ENCODE peak calls at places on chromosomes 2 and 18, in nine cellular contexts. One of them, this sample, is unnamed.

GRCh38 chr2:197176457-197176964 is 134.1 kb downstream of the ANKRD44 start:
- DNase-seq in fibroblast of lung: no peak
- DNase-seq in colonic mucosa: no peak
- DNase-seq in gastrocnemius medialis: no peak
- DNase-seq in left ventricle myocardium inferior: no peak
- DNase-seq in SK-N-SH: no peak
- DNase-seq in IMR-90: no peak
- DNase-seq in mammary epithelial cell: no peak
- DNase-seq in neural progenitor cell: no peak
- DNase-seq in this sample: no peak

GRCh38 chr2:202019689-202020450 is 13.8 kb upstream of the FZD7 start:
- DNase-seq in fibroblast of lung: peak; percentile 67
- DNase-seq in colonic mucosa: no peak
- DNase-seq in gastrocnemius medialis: no peak
- DNase-seq in left ventricle myocardium inferior: peak; percentile 45
- DNase-seq in SK-N-SH: peak; percentile 50
- DNase-seq in IMR-90: peak; percentile 44
- DNase-seq in mammary epithelial cell: no peak
- DNase-seq in neural progenitor cell: no peak
- DNase-seq in this sample: no peak

GRCh38 chr18:57802166-57802868 is 798 bp downstream of the ATP8B1 start:
- DNase-seq in fibroblast of lung: no peak
- DNase-seq in colonic mucosa: no peak
- DNase-seq in gastrocnemius medialis: no peak
- DNase-seq in left ventricle myocardium inferior: no peak
- DNase-seq in SK-N-SH: peak; percentile 52
- DNase-seq in IMR-90: no peak
- DNase-seq in mammary epithelial cell: no peak
- DNase-seq in neural progenitor cell: peak; percentile 35
- DNase-seq in this sample: no peak

GRCh38 chr18:77198663-77199062 is 51.0 kb upstream of the GALR1 start:
- DNase-seq in fibroblast of lung: no peak
- DNase-seq in colonic mucosa: no peak
- DNase-seq in gastrocnemius medialis: no peak
- DNase-seq in left ventricle myocardium inferior: no peak
- DNase-seq in SK-N-SH: no peak
- DNase-seq in IMR-90: no peak
- DNase-seq in mammary epithelial cell: no peak
- DNase-seq in neural progenitor cell: no peak
- DNase-seq in this sample: no peak

GRCh38 chr2:15400240-15400826 is 160.8 kb downstream of the NBAS start:
- DNase-seq in fibroblast of lung: no peak
- DNase-seq in colonic mucosa: no peak
- DNase-seq in gastrocnemius medialis: no peak
- DNase-seq in left ventricle myocardium inferior: no peak
- DNase-seq in SK-N-SH: no peak
- DNase-seq in IMR-90: no peak
- DNase-seq in mammary epithelial cell: no peak
- DNase-seq in neural progenitor cell: no peak
- DNase-seq in this sample: no peak

GRCh38 chr2:150677561-150677960 is 190.1 kb upstream of the RND3 start:
- DNase-seq in fibroblast of lung: no peak
- DNase-seq in colonic mucosa: no peak
- DNase-seq in gastrocnemius medialis: no peak
- DNase-seq in left ventricle myocardium inferior: no peak
- DNase-seq in SK-N-SH: no peak
- DNase-seq in IMR-90: no peak
- DNase-seq in mammary epithelial cell: no peak
- DNase-seq in neural progenitor cell: no peak
- DNase-seq in this sample: no peak

GRCh38 chr2:44952143-44952805 is 10.8 kb downstream of the SIX3 start:
- DNase-seq in fibroblast of lung: peak; percentile 62
- DNase-seq in colonic mucosa: no peak
- DNase-seq in gastrocnemius medialis: no peak
- DNase-seq in left ventricle myocardium inferior: no peak
- DNase-seq in SK-N-SH: peak; percentile 76
- DNase-seq in IMR-90: peak; percentile 34
- DNase-seq in mammary epithelial cell: peak; percentile 41
- DNase-seq in neural progenitor cell: peak; percentile 94
- DNase-seq in this sample: no peak

GRCh38 chr2:217510790-217511291 is 492.0 kb downstream of the TNS1 start:
- DNase-seq in fibroblast of lung: peak; percentile 94
- DNase-seq in colonic mucosa: peak; percentile 50
- DNase-seq in gastrocnemius medialis: peak; percentile 25
- DNase-seq in left ventricle myocardium inferior: peak; percentile 18
- DNase-seq in SK-N-SH: peak; percentile 78
- DNase-seq in IMR-90: peak; percentile 93
- DNase-seq in mammary epithelial cell: peak; percentile 68
- DNase-seq in neural progenitor cell: peak; percentile 87
- DNase-seq in this sample: peak; percentile 38

GRCh38 chr2:101047075-101047766 is 45.1 kb downstream of the RPL31 start:
- DNase-seq in fibroblast of lung: no peak
- DNase-seq in colonic mucosa: no peak
- DNase-seq in gastrocnemius medialis: peak; percentile 28
- DNase-seq in left ventricle myocardium inferior: no peak
- DNase-seq in SK-N-SH: no peak
- DNase-seq in IMR-90: no peak
- DNase-seq in mammary epithelial cell: peak; percentile 93
- DNase-seq in neural progenitor cell: no peak
- DNase-seq in this sample: no peak

GRCh38 chr2:145194671-145195070 is 674.8 kb upstream of the ZEB2 start:
- DNase-seq in fibroblast of lung: no peak
- DNase-seq in colonic mucosa: no peak
- DNase-seq in gastrocnemius medialis: no peak
- DNase-seq in left ventricle myocardium inferior: no peak
- DNase-seq in SK-N-SH: no peak
- DNase-seq in IMR-90: no peak
- DNase-seq in mammary epithelial cell: no peak
- DNase-seq in neural progenitor cell: no peak
- DNase-seq in this sample: no peak

GRCh38 chr2:234620018-234620417 is 123.1 kb upstream of the ARL4C start:
- DNase-seq in fibroblast of lung: no peak
- DNase-seq in colonic mucosa: no peak
- DNase-seq in gastrocnemius medialis: no peak
- DNase-seq in left ventricle myocardium inferior: no peak
- DNase-seq in SK-N-SH: no peak
- DNase-seq in IMR-90: no peak
- DNase-seq in mammary epithelial cell: no peak
- DNase-seq in neural progenitor cell: no peak
- DNase-seq in this sample: no peak

GRCh38 chr2:101124684-101125366 is 26.4 kb downstream of the TBC1D8 start:
- DNase-seq in fibroblast of lung: peak; percentile 66
- DNase-seq in colonic mucosa: peak; percentile 52
- DNase-seq in gastrocnemius medialis: peak; percentile 77
- DNase-seq in left ventricle myocardium inferior: peak; percentile 70
- DNase-seq in SK-N-SH: no peak
- DNase-seq in IMR-90: peak; percentile 76
- DNase-seq in mammary epithelial cell: peak; percentile 95
- DNase-seq in neural progenitor cell: no peak
- DNase-seq in this sample: peak; percentile 97

GRCh38 chr2:36708119-36708741 is 11.7 kb downstream of the VIT start:
- DNase-seq in fibroblast of lung: no peak
- DNase-seq in colonic mucosa: no peak
- DNase-seq in gastrocnemius medialis: peak; percentile 9
- DNase-seq in left ventricle myocardium inferior: no peak
- DNase-seq in SK-N-SH: no peak
- DNase-seq in IMR-90: peak; percentile 17
- DNase-seq in mammary epithelial cell: no peak
- DNase-seq in neural progenitor cell: no peak
- DNase-seq in this sample: peak; percentile 51

GRCh38 chr2:48227617-48228344 is 302.2 kb upstream of the STON1 start:
- DNase-seq in fibroblast of lung: peak; percentile 6
- DNase-seq in colonic mucosa: no peak
- DNase-seq in gastrocnemius medialis: no peak
- DNase-seq in left ventricle myocardium inferior: no peak
- DNase-seq in SK-N-SH: no peak
- DNase-seq in IMR-90: no peak
- DNase-seq in mammary epithelial cell: no peak
- DNase-seq in neural progenitor cell: no peak
- DNase-seq in this sample: no peak

GRCh38 chr2:106107509-106108131 is 86.5 kb downstream of the UXS1 start:
- DNase-seq in fibroblast of lung: no peak
- DNase-seq in colonic mucosa: no peak
- DNase-seq in gastrocnemius medialis: no peak
- DNase-seq in left ventricle myocardium inferior: no peak
- DNase-seq in SK-N-SH: no peak
- DNase-seq in IMR-90: peak; percentile 81
- DNase-seq in mammary epithelial cell: peak; percentile 71
- DNase-seq in neural progenitor cell: no peak
- DNase-seq in this sample: no peak
- H3K36me3 ChIP-seq in fibroblast of lung: no peaks in the 10 kb centered on the region
- H3K36me3 ChIP-seq in colonic mucosa: no peaks in the 10 kb centered on the region
- H3K36me3 ChIP-seq in gastrocnemius medialis: peaks cover 16% of the 10 kb centered on the region
- H3K36me3 ChIP-seq in left ventricle myocardium inferior: peaks cover 22% of the 10 kb centered on the region
- H3K36me3 ChIP-seq in SK-N-SH: peaks cover 39% of the 10 kb centered on the region
- H3K36me3 ChIP-seq in IMR-90: peaks cover 17% of the 10 kb centered on the region
- H3K36me3 ChIP-seq in mammary epithelial cell: peaks cover 9% of the 10 kb centered on the region
- H3K36me3 ChIP-seq in neural progenitor cell: no peaks in the 10 kb centered on the region
- H3K36me3 ChIP-seq in this sample: peaks cover 13% of the 10 kb centered on the region

DNA sequence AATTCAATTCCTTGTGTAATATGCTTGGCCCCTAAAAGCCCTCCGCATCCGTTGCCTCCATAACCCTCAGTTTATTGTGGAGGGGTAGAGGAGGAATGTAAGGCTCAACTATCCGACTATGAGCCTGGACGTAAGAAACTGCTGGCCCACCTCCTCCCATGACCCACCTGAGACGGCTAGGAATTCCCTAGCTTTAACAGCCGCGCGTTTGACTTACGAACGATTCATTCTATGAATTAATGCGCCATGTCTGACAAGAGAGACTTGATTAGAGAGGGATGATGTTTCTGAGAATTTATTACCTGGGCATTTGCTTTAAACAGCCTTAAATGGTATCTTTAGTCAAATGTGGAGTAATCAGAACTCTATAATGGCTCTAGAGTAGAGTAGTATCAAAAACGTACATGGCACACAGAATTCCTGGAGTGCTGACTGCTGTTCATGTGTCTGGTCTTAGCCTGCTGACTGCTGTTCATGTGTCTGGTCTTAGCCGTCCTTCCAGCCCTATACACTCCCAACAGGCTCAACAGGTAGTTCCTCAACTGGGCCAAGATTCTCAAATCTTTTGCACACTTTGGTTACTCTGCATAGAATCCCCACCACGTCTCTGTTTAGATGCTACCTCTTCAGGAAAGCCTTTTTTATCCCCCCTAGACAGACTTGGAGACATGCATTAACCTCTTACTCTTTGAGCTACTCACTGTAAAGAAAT is 899 bp upstream of the GFPT1 start:
- DNase-seq in fibroblast of lung: peak; percentile 11
- DNase-seq in colonic mucosa: no peak
- DNase-seq in gastrocnemius medialis: no peak
- DNase-seq in left ventricle myocardium inferior: no peak
- DNase-seq in SK-N-SH: peak; percentile 25
- DNase-seq in IMR-90: no peak
- DNase-seq in mammary epithelial cell: no peak
- DNase-seq in neural progenitor cell: peak; percentile 13
- DNase-seq in this sample: no peak
- H3K4me3 ChIP-seq in fibroblast of lung: peak overlapping the region; percentile 89
- H3K4me3 ChIP-seq in colonic mucosa: peak overlapping the region; percentile 77
- H3K4me3 ChIP-seq in gastrocnemius medialis: peak overlapping the region; percentile 77
- H3K4me3 ChIP-seq in left ventricle myocardium inferior: peak overlapping the region; percentile 92
- H3K4me3 ChIP-seq in SK-N-SH: peak overlapping the region; percentile 92
- H3K4me3 ChIP-seq in IMR-90: peak overlapping the region; percentile 74
- H3K4me3 ChIP-seq in mammary epithelial cell: peak overlapping the region; percentile 92
- H3K4me3 ChIP-seq in neural progenitor cell: peak overlapping the region; percentile 83
- H3K4me3 ChIP-seq in this sample: peak overlapping the region; percentile 61

DNA sequence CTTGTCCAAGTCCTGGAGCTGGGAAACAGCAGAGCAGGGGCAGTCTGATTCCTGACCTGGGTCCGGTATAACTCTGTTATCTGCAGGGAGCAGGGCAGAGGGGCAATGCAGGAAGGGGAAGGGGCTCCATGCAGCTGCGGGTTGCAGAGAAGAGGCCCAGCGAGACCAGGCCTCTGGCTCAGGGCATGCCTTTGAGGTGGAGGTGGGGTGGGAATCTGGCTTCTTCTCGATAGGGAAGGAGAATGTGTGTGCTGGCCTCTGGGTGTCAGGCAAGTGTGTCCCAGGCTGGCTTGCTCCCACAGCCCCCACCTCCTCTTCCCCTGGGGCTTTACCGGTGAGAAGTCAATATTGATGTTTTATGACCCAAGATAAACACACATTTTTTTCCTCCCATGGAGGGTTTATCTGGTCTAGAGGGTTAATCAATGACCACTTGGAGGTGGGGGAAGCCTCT is 187.1 kb upstream of the HAAO start:
- DNase-seq in fibroblast of lung: no peak
- DNase-seq in colonic mucosa: peak; percentile 88
- DNase-seq in gastrocnemius medialis: no peak
- DNase-seq in left ventricle myocardium inferior: no peak
- DNase-seq in SK-N-SH: no peak
- DNase-seq in IMR-90: no peak
- DNase-seq in mammary epithelial cell: no peak
- DNase-seq in neural progenitor cell: no peak
- DNase-seq in this sample: no peak
- TF ChIP-seq CTCF in fibroblast of lung: no peak
- TF ChIP-seq CTCF in colonic mucosa: no peak
- TF ChIP-seq CTCF in gastrocnemius medialis: no peak
- TF ChIP-seq CTCF in left ventricle myocardium inferior: no peak
- TF ChIP-seq CTCF in SK-N-SH: no peak
- TF ChIP-seq CTCF in IMR-90: no peak
- TF ChIP-seq CTCF in mammary epithelial cell: no peak
- TF ChIP-seq CTCF in neural progenitor cell: no peak
- TF ChIP-seq CTCF in this sample: no peak

GRCh38 chr2:55598056-55598795 is 19.2 kb downstream of the PPP4R3B start:
- DNase-seq in fibroblast of lung: peak; percentile 83
- DNase-seq in colonic mucosa: no peak
- DNase-seq in gastrocnemius medialis: no peak
- DNase-seq in left ventricle myocardium inferior: no peak
- DNase-seq in SK-N-SH: no peak
- DNase-seq in IMR-90: peak; percentile 6
- DNase-seq in mammary epithelial cell: no peak
- DNase-seq in neural progenitor cell: no peak
- DNase-seq in this sample: no peak

GRCh38 chr2:55590810-55591440 is 26.5 kb downstream of the PPP4R3B start:
- DNase-seq in fibroblast of lung: peak; percentile 12
- DNase-seq in colonic mucosa: no peak
- DNase-seq in gastrocnemius medialis: no peak
- DNase-seq in left ventricle myocardium inferior: no peak
- DNase-seq in SK-N-SH: no peak
- DNase-seq in IMR-90: peak; percentile 60
- DNase-seq in mammary epithelial cell: peak; percentile 88
- DNase-seq in neural progenitor cell: no peak
- DNase-seq in this sample: peak; percentile 37

GRCh38 chr2:55592130-55592529 is 25.3 kb downstream of the PPP4R3B start:
- DNase-seq in fibroblast of lung: no peak
- DNase-seq in colonic mucosa: no peak
- DNase-seq in gastrocnemius medialis: no peak
- DNase-seq in left ventricle myocardium inferior: no peak
- DNase-seq in SK-N-SH: no peak
- DNase-seq in IMR-90: no peak
- DNase-seq in mammary epithelial cell: no peak
- DNase-seq in neural progenitor cell: no peak
- DNase-seq in this sample: no peak

DNA sequence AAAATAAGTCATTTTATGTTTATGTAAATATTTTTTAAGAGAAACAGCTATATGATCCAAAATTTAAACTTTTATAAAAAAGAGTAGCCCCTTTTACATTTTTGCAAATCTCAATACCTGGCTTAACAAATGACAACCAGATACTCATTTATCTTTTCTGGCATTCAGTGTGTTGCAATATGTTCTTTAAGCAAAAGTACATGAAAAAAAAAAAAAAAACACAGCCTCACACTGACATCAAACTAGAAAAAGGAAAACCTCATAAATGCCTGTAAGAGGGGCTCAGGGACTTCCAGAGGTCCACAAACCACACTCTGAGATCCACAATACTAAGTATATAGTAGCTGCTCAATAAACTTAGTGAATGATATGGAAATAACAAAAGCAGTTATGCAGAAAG is 21.9 kb downstream of the PPP4R3B start:
- DNase-seq in fibroblast of lung: peak; percentile 49
- DNase-seq in colonic mucosa: no peak
- DNase-seq in gastrocnemius medialis: no peak
- DNase-seq in left ventricle myocardium inferior: no peak
- DNase-seq in SK-N-SH: no peak
- DNase-seq in IMR-90: no peak
- DNase-seq in mammary epithelial cell: no peak
- DNase-seq in neural progenitor cell: no peak
- DNase-seq in this sample: no peak
- H3K36me3 ChIP-seq in fibroblast of lung: peaks cover 4% of the 10 kb centered on the region
- H3K36me3 ChIP-seq in colonic mucosa: no peaks in the 10 kb centered on the region
- H3K36me3 ChIP-seq in gastrocnemius medialis: peaks cover 24% of the 10 kb centered on the region
- H3K36me3 ChIP-seq in left ventricle myocardium inferior: peaks cover 35% of the 10 kb centered on the region
- H3K36me3 ChIP-seq in SK-N-SH: peaks cover 13% of the 10 kb centered on the region
- H3K36me3 ChIP-seq in IMR-90: peaks cover 10% of the 10 kb centered on the region
- H3K36me3 ChIP-seq in mammary epithelial cell: peaks cover 13% of the 10 kb centered on the region
- H3K36me3 ChIP-seq in neural progenitor cell: no peaks in the 10 kb centered on the region
- H3K36me3 ChIP-seq in this sample: peaks cover 2% of the 10 kb centered on the region